ENCODE peak calls at places on chromosomes 4 and X, in six cellular contexts. One of them, this sample, is unnamed.

GRCh38 chr4:108446554-108446953 is 173.8 kb upstream of the RPL34 start:
- DNase-seq in PC-3: no peak
- DNase-seq in heart right ventricle: no peak
- DNase-seq in cardiac fibroblast: no peak
- DNase-seq in cardiac muscle cell: no peak
- DNase-seq in ovary: no peak
- DNase-seq in this sample: no peak

GRCh38 chrX:19673334-19674040 is 158.2 kb upstream of the MAP3K15 start:
- DNase-seq in PC-3: peak
- DNase-seq in heart right ventricle: peak
- DNase-seq in cardiac fibroblast: peak
- DNase-seq in cardiac muscle cell: peak
- DNase-seq in ovary: peak
- DNase-seq in this sample: peak

GRCh38 chrX:33434256-33435092 is 223.1 kb upstream of the DMD start:
- DNase-seq in PC-3: peak
- DNase-seq in heart right ventricle: peak
- DNase-seq in cardiac fibroblast: peak
- DNase-seq in cardiac muscle cell: peak
- DNase-seq in ovary: peak
- DNase-seq in this sample: peak

GRCh38 chr4:32470087-32470585 is 1750.0 kb downstream of the PCDH7 start:
- DNase-seq in PC-3: no peak
- DNase-seq in heart right ventricle: no peak
- DNase-seq in cardiac fibroblast: no peak
- DNase-seq in cardiac muscle cell: no peak
- DNase-seq in ovary: no peak
- DNase-seq in this sample: no peak

GRCh38 chr4:56742080-56742871 is 61.2 kb upstream of the HOPX start:
- DNase-seq in PC-3: peak
- DNase-seq in heart right ventricle: no peak
- DNase-seq in cardiac fibroblast: peak
- DNase-seq in cardiac muscle cell: peak
- DNase-seq in ovary: no peak
- DNase-seq in this sample: peak

GRCh38 chr4:57119054-57119651 is 9.0 kb upstream of the IGFBP7 start:
- DNase-seq in PC-3: peak
- DNase-seq in heart right ventricle: peak
- DNase-seq in cardiac fibroblast: peak
- DNase-seq in cardiac muscle cell: peak
- DNase-seq in ovary: peak
- DNase-seq in this sample: peak

GRCh38 chrX:70479970-70480659 is 35.5 kb downstream of the DLG3 start:
- DNase-seq in PC-3: peak
- DNase-seq in heart right ventricle: peak
- DNase-seq in cardiac fibroblast: peak
- DNase-seq in cardiac muscle cell: peak
- DNase-seq in ovary: no peak
- DNase-seq in this sample: peak

GRCh38 chrX:129318375-129318774 is 204.9 kb downstream of the SMARCA1 start:
- DNase-seq in PC-3: peak
- DNase-seq in heart right ventricle: no peak
- DNase-seq in cardiac fibroblast: peak
- DNase-seq in cardiac muscle cell: peak
- DNase-seq in ovary: no peak
- DNase-seq in this sample: no peak

GRCh38 chr4:182600093-182600492 is 317.1 kb downstream of the DCTD start:
- DNase-seq in PC-3: no peak
- DNase-seq in heart right ventricle: no peak
- DNase-seq in cardiac fibroblast: no peak
- DNase-seq in cardiac muscle cell: no peak
- DNase-seq in ovary: no peak
- DNase-seq in this sample: peak

GRCh38 chrX:84046403-84046984 is 141.5 kb downstream of the RPS6KA6 start:
- DNase-seq in PC-3: peak
- DNase-seq in heart right ventricle: no peak
- DNase-seq in cardiac fibroblast: peak
- DNase-seq in cardiac muscle cell: peak
- DNase-seq in ovary: peak
- DNase-seq in this sample: peak

GRCh38 chr4:10629394-10629793 is 55.2 kb downstream of the CLNK start:
- DNase-seq in PC-3: no peak
- DNase-seq in heart right ventricle: no peak
- DNase-seq in cardiac fibroblast: no peak
- DNase-seq in cardiac muscle cell: no peak
- DNase-seq in ovary: no peak
- DNase-seq in this sample: no peak

DNA sequence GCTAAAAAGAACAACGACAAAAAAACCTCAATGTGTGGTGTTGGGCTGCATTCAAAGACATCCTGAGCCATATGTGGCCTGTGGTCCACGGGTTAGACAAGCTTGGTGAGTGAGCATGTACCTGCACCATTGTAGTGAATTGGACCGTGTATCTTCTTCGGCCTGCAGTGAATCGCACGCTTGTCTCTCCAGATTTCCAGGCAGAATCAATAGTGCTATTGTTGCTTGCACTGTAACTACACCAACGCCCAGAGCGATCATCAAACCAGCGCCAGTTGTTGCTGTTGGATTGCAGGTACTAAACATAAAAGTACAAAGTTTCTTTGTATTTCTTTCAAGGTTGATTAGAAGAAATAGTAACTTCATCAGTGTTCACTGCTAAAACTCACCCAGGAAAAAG is 101.6 kb downstream of the HUWE1 start:
- DNase-seq in PC-3: no peak
- DNase-seq in heart right ventricle: no peak
- DNase-seq in cardiac fibroblast: no peak
- DNase-seq in cardiac muscle cell: no peak
- DNase-seq in ovary: no peak
- DNase-seq in this sample: no peak
- TF ChIP-seq CTCF in PC-3: no peak
- TF ChIP-seq CTCF in heart right ventricle: no peak
- TF ChIP-seq CTCF in cardiac fibroblast: no peak
- TF ChIP-seq CTCF in cardiac muscle cell: no peak
- TF ChIP-seq CTCF in ovary: no peak
- TF ChIP-seq CTCF in this sample: no peak

GRCh38 chr4:74308215-74308614 is at the start of gene EPGN:
- DNase-seq in PC-3: peak
- DNase-seq in heart right ventricle: no peak
- DNase-seq in cardiac fibroblast: peak
- DNase-seq in cardiac muscle cell: peak
- DNase-seq in ovary: no peak
- DNase-seq in this sample: peak
- H3K4me3 ChIP-seq in PC-3: peak
- H3K4me3 ChIP-seq in heart right ventricle: no peak
- H3K4me3 ChIP-seq in cardiac fibroblast: peak
- H3K4me3 ChIP-seq in cardiac muscle cell: no peak
- H3K4me3 ChIP-seq in ovary: no peak
- H3K4me3 ChIP-seq in this sample: no peak

DNA sequence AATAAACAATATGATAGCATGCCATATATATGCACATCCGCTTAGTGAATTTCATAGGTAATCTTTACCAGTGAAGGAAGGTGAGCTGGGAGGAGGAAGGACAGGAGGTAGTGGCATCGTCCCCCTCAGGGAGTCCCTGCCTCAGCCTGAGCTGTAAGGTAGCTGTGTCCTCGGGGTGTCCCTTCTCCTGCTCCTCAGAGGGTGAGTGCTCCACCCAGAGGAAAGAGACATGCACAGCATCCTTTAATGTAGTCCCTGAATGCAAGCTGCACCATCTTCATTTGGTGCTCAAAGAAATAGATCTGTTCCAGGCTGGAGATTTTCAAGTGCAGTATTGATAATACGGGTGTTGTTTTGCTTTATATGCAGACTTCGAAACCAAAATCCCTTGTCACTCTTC is 330.4 kb upstream of the SFRP2 start:
- DNase-seq in PC-3: no peak
- DNase-seq in heart right ventricle: no peak
- DNase-seq in cardiac fibroblast: no peak
- DNase-seq in cardiac muscle cell: no peak
- DNase-seq in ovary: no peak
- DNase-seq in this sample: peak
- TF ChIP-seq CTCF in PC-3: no peak
- TF ChIP-seq CTCF in heart right ventricle: no peak
- TF ChIP-seq CTCF in cardiac fibroblast: peak
- TF ChIP-seq CTCF in cardiac muscle cell: no peak
- TF ChIP-seq CTCF in ovary: no peak
- TF ChIP-seq CTCF in this sample: no peak

DNA sequence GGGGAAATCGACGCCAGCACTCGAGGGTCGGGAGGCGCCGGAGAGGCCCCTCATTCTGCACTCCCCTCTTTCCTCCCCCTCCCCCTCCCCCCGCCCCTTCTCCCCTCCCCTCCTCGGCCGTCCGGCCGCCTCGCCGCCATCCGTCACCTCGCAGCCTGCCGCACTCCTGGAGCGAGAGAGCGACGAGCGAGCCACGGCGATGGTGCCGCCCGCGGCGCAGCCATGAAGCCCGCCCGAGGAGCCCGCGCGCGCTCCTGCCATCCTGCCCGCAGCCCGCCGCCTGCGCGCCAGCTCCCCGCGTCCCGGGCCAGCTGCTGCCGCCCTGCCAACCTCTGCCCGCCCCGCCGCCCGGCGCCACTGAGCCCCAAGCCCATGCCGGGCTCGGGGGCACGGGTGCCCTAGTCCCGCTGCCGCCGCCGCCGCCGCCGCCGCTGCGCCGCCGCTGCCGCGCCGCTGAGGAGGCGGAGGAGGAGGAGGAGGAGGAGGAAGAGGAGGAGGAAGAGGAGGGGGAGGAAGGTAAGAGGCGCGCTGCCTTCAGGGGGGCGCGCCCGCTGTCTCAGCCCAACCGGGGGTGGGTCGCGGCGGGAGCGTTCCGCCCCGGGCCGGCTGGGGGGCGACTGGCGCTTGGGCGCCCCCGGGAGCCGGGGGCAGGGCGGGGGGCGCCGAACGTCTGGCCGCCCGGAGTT is at the start of gene FRMPD3:
- DNase-seq in PC-3: no peak
- DNase-seq in heart right ventricle: no peak
- DNase-seq in cardiac fibroblast: no peak
- DNase-seq in cardiac muscle cell: no peak
- DNase-seq in ovary: peak
- DNase-seq in this sample: no peak
- H3K4me3 ChIP-seq in PC-3: peak
- H3K4me3 ChIP-seq in heart right ventricle: peak
- H3K4me3 ChIP-seq in cardiac fibroblast: peak
- H3K4me3 ChIP-seq in cardiac muscle cell: peak
- H3K4me3 ChIP-seq in ovary: peak
- H3K4me3 ChIP-seq in this sample: peak

DNA sequence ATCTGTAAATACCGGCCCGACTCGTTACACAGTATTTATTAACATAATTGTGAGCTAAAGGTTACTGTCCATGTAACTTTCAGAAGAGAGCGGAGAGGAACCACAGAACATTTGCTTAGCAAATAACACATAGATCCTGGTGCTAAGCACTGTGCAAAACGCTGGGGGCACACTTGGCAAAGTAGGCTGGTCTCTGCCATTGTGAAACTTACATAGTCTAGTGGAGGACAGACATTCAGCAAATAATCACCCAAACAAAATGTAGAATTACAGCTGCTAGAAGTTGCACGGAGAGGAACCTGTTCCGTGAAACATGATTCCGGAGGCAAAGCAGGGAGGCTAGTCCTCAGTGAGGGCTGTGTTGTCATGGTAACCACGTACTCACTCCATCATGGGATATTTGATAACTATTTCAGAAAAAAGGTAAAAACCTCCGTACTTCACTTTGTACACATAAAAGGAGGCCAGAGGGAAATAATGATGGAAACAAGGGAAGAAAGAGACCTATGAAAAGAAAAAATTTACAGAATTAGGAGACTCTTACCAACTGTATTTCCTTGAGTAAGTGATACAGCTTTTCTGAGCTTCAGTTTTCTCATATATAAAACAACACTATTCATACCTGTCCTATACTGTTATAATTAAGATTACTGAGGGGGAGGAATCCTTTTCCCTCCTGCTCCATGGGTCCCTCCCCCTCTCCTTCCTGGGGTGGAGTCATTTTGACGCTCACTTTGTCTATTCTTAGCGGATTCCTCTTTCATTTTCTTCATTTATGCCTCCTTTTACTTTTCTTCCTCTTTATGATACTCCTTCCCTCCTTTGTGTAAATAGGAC is 760 bp upstream of the RASGEF1B start:
- DNase-seq in PC-3: no peak
- DNase-seq in heart right ventricle: peak
- DNase-seq in cardiac fibroblast: peak
- DNase-seq in cardiac muscle cell: peak
- DNase-seq in ovary: no peak
- DNase-seq in this sample: peak
- TF ChIP-seq CTCF in PC-3: peak
- TF ChIP-seq CTCF in heart right ventricle: peak
- TF ChIP-seq CTCF in cardiac fibroblast: peak
- TF ChIP-seq CTCF in cardiac muscle cell: peak
- TF ChIP-seq CTCF in ovary: no peak
- TF ChIP-seq CTCF in this sample: no peak

GRCh38 chrX:103275947-103276567 is 493 bp downstream of the TCEAL5 start:
- DNase-seq in PC-3: no peak
- DNase-seq in heart right ventricle: no peak
- DNase-seq in cardiac fibroblast: no peak
- DNase-seq in cardiac muscle cell: no peak
- DNase-seq in ovary: no peak
- DNase-seq in this sample: no peak
- H3K4me3 ChIP-seq in PC-3: no peak
- H3K4me3 ChIP-seq in heart right ventricle: peak
- H3K4me3 ChIP-seq in cardiac fibroblast: no peak
- H3K4me3 ChIP-seq in cardiac muscle cell: no peak
- H3K4me3 ChIP-seq in ovary: peak
- H3K4me3 ChIP-seq in this sample: no peak

GRCh38 chrX:110987292-110987691 is 108.7 kb upstream of the PAK3 start:
- DNase-seq in PC-3: peak
- DNase-seq in heart right ventricle: no peak
- DNase-seq in cardiac fibroblast: peak
- DNase-seq in cardiac muscle cell: peak
- DNase-seq in ovary: no peak
- DNase-seq in this sample: no peak
- TF ChIP-seq CTCF in PC-3: peak
- TF ChIP-seq CTCF in heart right ventricle: no peak
- TF ChIP-seq CTCF in cardiac fibroblast: no peak
- TF ChIP-seq CTCF in cardiac muscle cell: peak
- TF ChIP-seq CTCF in ovary: no peak
- TF ChIP-seq CTCF in this sample: no peak